ENCODE peak calls at places on chromosomes 11 and 22, in four cellular contexts. N, A, Z and S are unnamed samples. For H3K36me3, the result is how much of the 10 kb centered on the place peaks cover.

GRCh38 chr22:35470903-35471321 is 69.7 kb upstream of the RASD2 start:
- DNase-seq in Z (peak), A (no peak), N (no peak), S (no peak)

GRCh38 chr22:50104149-50104548 is 14.3 kb downstream of the MOV10L1 start:
- DNase-seq in N (no peak), Z (no peak), A (no peak), S (no peak)

GRCh38 chr22:45903355-45904149 is 73.4 kb downstream of the WNT7B start:
- DNase-seq in A (no peak), N (no peak), Z (no peak), S (no peak)

GRCh38 chr11:22491826-22492225 is 133.8 kb downstream of the FANCF start:
- DNase-seq in Z (peak), A (no peak), N (no peak), S (no peak)

GRCh38 chr11:103648670-103649400 is 387.6 kb upstream of the DDI1 start:
- DNase-seq in N (no peak), Z (no peak), A (no peak), S (no peak)

GRCh38 chr11:118881130-118881717 is 2.5 kb upstream of the CXCR5 start:
- DNase-seq in Z (no peak), N (no peak), A (no peak), S (no peak)

GRCh38 chr11:57493507-57494503 is 21.7 kb downstream of the SLC43A1 start:
- DNase-seq in N (peak), A (peak), Z (peak), S (peak)

GRCh38 chr11:86798988-86799387 is 1.4 kb upstream of the PRSS23 start:
- DNase-seq in N (no peak), A (no peak), Z (no peak), S (no peak)

GRCh38 chr11:118151421-118151820 is 1.2 kb downstream of the SCN4B start:
- DNase-seq in A (no peak), Z (no peak), N (no peak), S (no peak)

GRCh38 chr11:107565219-107565937 is at the start of gene ALKBH8:
- DNase-seq in N (peak), Z (peak), A (peak), S (peak)

GRCh38 chr11:1825039-1825740 is 9.6 kb upstream of the SYT8 start:
- DNase-seq in A (peak), Z (peak), N (peak), S (no peak)

GRCh38 chr22:37610480-37611148 is 2.0 kb downstream of the GGA1 start:
- DNase-seq in Z (no peak), A (peak), N (peak), S (no peak)

GRCh38 chr22:25880524-25880923 is 138.5 kb downstream of the MYO18B start:
- DNase-seq in A (no peak), N (no peak), Z (peak), S (no peak)

GRCh38 chr11:28756977-28757376 is 648.8 kb downstream of the METTL15 start:
- DNase-seq in N (no peak), A (no peak), Z (no peak), S (no peak)
- H3K27ac ChIP-seq in N (no peak), A (no peak), Z (no peak), S (no peak)

GRCh38 chr11:47360341-47360740 is 7.8 kb upstream of the MYBPC3 start:
- DNase-seq in N (no peak), A (peak), Z (no peak), S (no peak)

GRCh38 chr11:47359586-47359985 is 7.1 kb upstream of the MYBPC3 start:
- DNase-seq in A (peak), N (no peak), Z (no peak), S (no peak)

GRCh38 chr11:47359162-47359561 is 6.7 kb upstream of the MYBPC3 start:
- DNase-seq in A (peak), N (no peak), Z (no peak), S (no peak)

GRCh38 chr11:47357985-47358730 is 5.7 kb upstream of the MYBPC3 start:
- DNase-seq in N (no peak), Z (no peak), A (peak), S (no peak)

GRCh38 chr11:47358731-47359051 is 6.2 kb upstream of the MYBPC3 start:
- DNase-seq in A (peak), Z (no peak), N (no peak), S (no peak)
- TF ChIP-seq POLR2AphosphoS5 in A (no peak), Z (no peak), N (no peak), S (no peak)

GRCh38 chr11:69008774-69009440 is 4.1 kb downstream of the MRGPRF start:
- DNase-seq in A (peak), N (peak), Z (no peak), S (peak)
- H3K36me3 ChIP-seq in A (under half), N (under half), Z (under half), S (under half)

GRCh38 chr11:44497995-44498394 is 67.5 kb upstream of the CD82 start:
- DNase-seq in A (no peak), N (no peak), Z (no peak), S (no peak)

GRCh38 chr11:44498524-44498923 is 66.9 kb upstream of the CD82 start:
- DNase-seq in N (no peak), Z (no peak), A (no peak), S (no peak)

GRCh38 chr11:44505591-44506054 is 59.8 kb upstream of the CD82 start:
- DNase-seq in A (no peak), Z (no peak), N (no peak), S (no peak)

GRCh38 chr11:44506375-44507016 is 59.0 kb upstream of the CD82 start:
- DNase-seq in Z (no peak), N (no peak), A (no peak), S (peak)

DNA sequence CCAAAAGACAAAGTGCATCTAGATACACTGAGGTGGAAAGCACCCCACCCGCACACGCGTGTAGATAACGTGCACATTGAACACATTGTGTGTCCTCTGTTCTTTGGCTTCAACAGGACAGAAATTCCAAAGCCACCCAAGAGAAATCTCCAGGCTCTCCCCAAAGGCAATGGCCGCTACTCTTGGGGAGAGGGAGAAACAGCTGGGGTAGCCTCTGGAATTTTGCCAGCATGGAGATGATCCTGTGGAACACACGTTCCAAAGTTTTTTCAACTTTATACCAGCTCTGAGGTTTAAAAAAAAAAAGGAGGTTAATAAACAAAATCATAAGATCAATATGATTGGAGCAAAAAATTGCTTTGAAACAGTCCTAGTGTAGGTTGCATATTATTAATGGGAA is 63.0 kb upstream of the CD82 start:
- DNase-seq in N (no peak), A (no peak), Z (no peak), S (no peak)
- H3K27ac ChIP-seq in N (no peak), A (no peak), Z (no peak), S (no peak)

GRCh38 chr11:3671334-3672254 is at the start of gene CHRNA10:
- DNase-seq in N (no peak), A (no peak), Z (peak), S (no peak)
- TF ChIP-seq POLR2AphosphoS5 in N (no peak), A (no peak), Z (no peak), S (no peak)

GRCh38 chr22:19454156-19454555 is 6.6 kb upstream of the C22orf39 start:
- DNase-seq in N (no peak), A (no peak), Z (no peak), S (no peak)

GRCh38 chr22:19456541-19456940 is 9.0 kb upstream of the C22orf39 start:
- DNase-seq in N (no peak), A (no peak), Z (no peak), S (no peak)

GRCh38 chr22:19455585-19456370 is 8.3 kb upstream of the C22orf39 start:
- DNase-seq in N (no peak), Z (no peak), A (no peak), S (no peak)

GRCh38 chr22:19453718-19454117 is 6.2 kb upstream of the C22orf39 start:
- DNase-seq in A (no peak), N (no peak), Z (no peak), S (no peak)

GRCh38 chr22:19455033-19455432 is 7.5 kb upstream of the C22orf39 start:
- DNase-seq in N (no peak), A (no peak), Z (no peak), S (no peak)
- H3K36me3 ChIP-seq in N (under half), A (under half), Z (under half), S (half or more)

DNA sequence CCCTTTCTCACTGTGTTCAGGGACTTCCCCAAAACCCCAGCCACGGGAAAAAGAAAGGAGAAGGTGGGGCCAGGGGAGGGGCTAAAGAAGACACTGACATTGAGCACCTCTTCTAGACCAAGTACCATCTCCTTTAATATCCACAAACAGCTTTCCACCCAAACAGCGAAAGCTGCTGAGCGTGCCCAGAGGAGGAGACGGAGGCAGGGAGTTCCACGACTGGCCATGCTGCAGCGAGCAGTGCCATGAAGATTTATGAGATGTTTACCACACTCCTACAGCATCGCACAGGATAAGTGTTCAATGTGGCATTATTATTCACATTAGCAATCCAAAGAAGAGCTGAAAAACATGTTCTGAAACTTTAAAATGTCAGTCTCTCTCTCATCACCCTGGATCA is 127.4 kb downstream of the LARGE1 start:
- DNase-seq in A (no peak), Z (no peak), N (no peak), S (peak)
- H3K27ac ChIP-seq in A (no peak), Z (no peak), N (peak), S (peak)

DNA sequence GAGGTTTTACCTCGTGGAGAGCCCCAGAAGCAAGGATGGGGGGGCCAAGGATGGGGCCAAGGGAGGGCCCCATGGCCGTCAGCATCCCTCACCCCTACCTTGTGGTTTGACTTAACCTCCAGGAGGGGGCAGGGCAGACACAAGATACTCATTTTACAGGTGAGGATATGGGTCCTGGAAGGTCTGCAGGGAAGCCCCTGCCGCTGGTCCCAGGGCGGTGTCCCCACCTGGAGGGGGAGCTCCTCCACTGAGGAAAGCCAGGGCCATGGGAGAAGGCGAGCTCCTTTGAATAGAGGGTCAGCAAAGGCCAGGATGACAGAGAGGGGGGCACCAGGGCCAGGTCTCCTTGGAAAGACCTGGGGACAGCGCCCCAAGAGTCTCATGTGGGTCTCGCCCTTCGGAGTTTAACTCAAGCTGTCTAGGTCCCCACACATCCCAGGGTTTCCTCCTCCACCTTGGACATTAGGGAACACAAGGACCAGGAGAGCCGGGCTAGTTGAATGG is 5.9 kb upstream of the ADORA2A start:
- DNase-seq in N (no peak), Z (peak), A (no peak), S (no peak)
- TF ChIP-seq POLR2AphosphoS5 in N (no peak), Z (no peak), A (no peak), S (no peak)

GRCh38 chr22:41330169-41330568 is 28.8 kb downstream of the ZC3H7B start:
- DNase-seq in N (no peak), Z (no peak), A (no peak), S (no peak)

GRCh38 chr22:41327124-41327523 is 25.8 kb downstream of the ZC3H7B start:
- DNase-seq in Z (no peak), A (peak), N (no peak), S (no peak)

GRCh38 chr22:41320416-41321240 is 19.3 kb downstream of the ZC3H7B start:
- DNase-seq in N (no peak), Z (no peak), A (no peak), S (no peak)

GRCh38 chr22:41324818-41325528 is 23.6 kb downstream of the ZC3H7B start:
- DNase-seq in A (no peak), Z (no peak), N (no peak), S (no peak)
- H3K36me3 ChIP-seq in A (under half), Z (under half), N (under half), S (half or more)

GRCh38 chr11:9735919-9736318 is 72.0 kb downstream of the SWAP70 start:
- DNase-seq in Z (no peak), N (no peak), A (no peak), S (no peak)

GRCh38 chr11:9735236-9735635 is 71.4 kb downstream of the SWAP70 start:
- DNase-seq in N (no peak), A (no peak), Z (no peak), S (no peak)

GRCh38 chr11:9732453-9732852 is 68.6 kb downstream of the SWAP70 start:
- DNase-seq in N (no peak), A (no peak), Z (no peak), S (no peak)

GRCh38 chr11:9731256-9731655 is 67.4 kb downstream of the SWAP70 start:
- DNase-seq in A (no peak), Z (no peak), N (no peak), S (no peak)

GRCh38 chr11:9733212-9733611 is 69.3 kb downstream of the SWAP70 start:
- DNase-seq in Z (no peak), A (no peak), N (no peak), S (no peak)
- H3K27ac ChIP-seq in Z (no peak), A (peak), N (no peak), S (no peak)